ENCODE peak calls at places on chromosomes 4 and X, in six cellular contexts. One of them, this sample, is unnamed.

GRCh38 chrX:72395252-72395651 is 89.5 kb upstream of the CITED1 start:
- DNase-seq in HepG2: no peak
- DNase-seq in heart right ventricle: no peak
- DNase-seq in SJSA1: no peak
- DNase-seq in left lung: no peak
- DNase-seq in K562: no peak
- DNase-seq in this sample: no peak

GRCh38 chr4:70802923-70803605 is 36.6 kb downstream of the GRSF1 start:
- DNase-seq in HepG2: no peak
- DNase-seq in heart right ventricle: no peak
- DNase-seq in SJSA1: no peak
- DNase-seq in left lung: no peak
- DNase-seq in K562: no peak
- DNase-seq in this sample: no peak

GRCh38 chr4:121091941-121092340 is 19.6 kb upstream of the NDNF start:
- DNase-seq in HepG2: no peak
- DNase-seq in heart right ventricle: no peak
- DNase-seq in SJSA1: no peak
- DNase-seq in left lung: no peak
- DNase-seq in K562: no peak
- DNase-seq in this sample: no peak

GRCh38 chrX:123755107-123755506 is 22.3 kb upstream of the THOC2 start:
- DNase-seq in HepG2: no peak
- DNase-seq in heart right ventricle: no peak
- DNase-seq in SJSA1: no peak
- DNase-seq in left lung: no peak
- DNase-seq in K562: no peak
- DNase-seq in this sample: no peak

GRCh38 chr4:590313-590841 is 14.3 kb upstream of the TMEM271 start:
- DNase-seq in HepG2: no peak
- DNase-seq in heart right ventricle: no peak
- DNase-seq in SJSA1: no peak
- DNase-seq in left lung: no peak
- DNase-seq in K562: no peak
- DNase-seq in this sample: no peak

GRCh38 chrX:123830309-123830708 is 29.5 kb upstream of the XIAP start:
- DNase-seq in HepG2: peak; percentile 91
- DNase-seq in heart right ventricle: no peak
- DNase-seq in SJSA1: no peak
- DNase-seq in left lung: no peak
- DNase-seq in K562: no peak
- DNase-seq in this sample: peak; percentile 58

GRCh38 chrX:143165778-143166177 is 140.1 kb downstream of the SPANXN4 start:
- DNase-seq in HepG2: no peak
- DNase-seq in heart right ventricle: no peak
- DNase-seq in SJSA1: no peak
- DNase-seq in left lung: no peak
- DNase-seq in K562: no peak
- DNase-seq in this sample: no peak

GRCh38 chr4:112550728-112551127 is 34.7 kb upstream of the NEUROG2 start:
- DNase-seq in HepG2: no peak
- DNase-seq in heart right ventricle: no peak
- DNase-seq in SJSA1: no peak
- DNase-seq in left lung: no peak
- DNase-seq in K562: no peak
- DNase-seq in this sample: no peak

GRCh38 chr4:38805530-38806145 is 1.0 kb upstream of the TLR1 start:
- DNase-seq in HepG2: no peak
- DNase-seq in heart right ventricle: peak; percentile 36
- DNase-seq in SJSA1: no peak
- DNase-seq in left lung: no peak
- DNase-seq in K562: peak; percentile 20
- DNase-seq in this sample: no peak

GRCh38 chr4:145827885-145828284 is 110.7 kb downstream of the ZNF827 start:
- DNase-seq in HepG2: no peak
- DNase-seq in heart right ventricle: no peak
- DNase-seq in SJSA1: no peak
- DNase-seq in left lung: no peak
- DNase-seq in K562: no peak
- DNase-seq in this sample: no peak

GRCh38 chr4:26459054-26459755 is 31.1 kb downstream of the CCKAR start:
- DNase-seq in HepG2: peak; percentile 58
- DNase-seq in heart right ventricle: no peak
- DNase-seq in SJSA1: no peak
- DNase-seq in left lung: no peak
- DNase-seq in K562: peak; percentile 53
- DNase-seq in this sample: no peak

GRCh38 chr4:157425897-157426296 is 205.4 kb downstream of the GRIA2 start:
- DNase-seq in HepG2: no peak
- DNase-seq in heart right ventricle: no peak
- DNase-seq in SJSA1: no peak
- DNase-seq in left lung: no peak
- DNase-seq in K562: no peak
- DNase-seq in this sample: no peak

GRCh38 chrX:19750028-19750786 is 137.2 kb downstream of the SH3KBP1 start:
- DNase-seq in HepG2: no peak
- DNase-seq in heart right ventricle: no peak
- DNase-seq in SJSA1: no peak
- DNase-seq in left lung: no peak
- DNase-seq in K562: no peak
- DNase-seq in this sample: no peak

GRCh38 chr4:106329027-106329618 is 12.8 kb downstream of the AIMP1 start:
- DNase-seq in HepG2: peak; percentile 57
- DNase-seq in heart right ventricle: no peak
- DNase-seq in SJSA1: no peak
- DNase-seq in left lung: no peak
- DNase-seq in K562: peak; percentile 31
- DNase-seq in this sample: no peak

GRCh38 chr4:131534944-131535640 is 1614.0 kb upstream of the PCDH10 start:
- DNase-seq in HepG2: no peak
- DNase-seq in heart right ventricle: no peak
- DNase-seq in SJSA1: no peak
- DNase-seq in left lung: no peak
- DNase-seq in K562: no peak
- DNase-seq in this sample: no peak

GRCh38 chr4:99861120-99861905 is 32.9 kb downstream of the LAMTOR3 start:
- DNase-seq in HepG2: no peak
- DNase-seq in heart right ventricle: no peak
- DNase-seq in SJSA1: no peak
- DNase-seq in left lung: no peak
- DNase-seq in K562: no peak
- DNase-seq in this sample: no peak

GRCh38 chr4:122577808-122578781 is 42.8 kb downstream of the IL21 start:
- DNase-seq in HepG2: peak; percentile 41
- DNase-seq in heart right ventricle: peak; percentile 5
- DNase-seq in SJSA1: no peak
- DNase-seq in left lung: no peak
- DNase-seq in K562: peak; percentile 70
- DNase-seq in this sample: no peak

GRCh38 chrX:107674480-107675364 is 46.4 kb downstream of the PRPS1 start:
- DNase-seq in HepG2: no peak
- DNase-seq in heart right ventricle: peak; percentile 73
- DNase-seq in SJSA1: peak; percentile 47
- DNase-seq in left lung: no peak
- DNase-seq in K562: peak; percentile 76
- DNase-seq in this sample: peak; percentile 75

GRCh38 chrX:2463973-2464676 is 36.7 kb downstream of the DHRSX start:
- DNase-seq in HepG2: no peak
- DNase-seq in heart right ventricle: no peak
- DNase-seq in SJSA1: no peak
- DNase-seq in left lung: no peak
- DNase-seq in K562: peak; percentile 93
- DNase-seq in this sample: no peak

GRCh38 chr4:30720021-30720655 is at the start of gene PCDH7:
- DNase-seq in HepG2: no peak
- DNase-seq in heart right ventricle: peak; percentile 24
- DNase-seq in SJSA1: no peak
- DNase-seq in left lung: peak; percentile 44
- DNase-seq in K562: no peak
- DNase-seq in this sample: no peak

GRCh38 chr4:112075129-112075753 is 70.0 kb upstream of the FAM241A start:
- DNase-seq in HepG2: peak; percentile 57
- DNase-seq in heart right ventricle: no peak
- DNase-seq in SJSA1: no peak
- DNase-seq in left lung: no peak
- DNase-seq in K562: peak; percentile 61
- DNase-seq in this sample: no peak

DNA sequence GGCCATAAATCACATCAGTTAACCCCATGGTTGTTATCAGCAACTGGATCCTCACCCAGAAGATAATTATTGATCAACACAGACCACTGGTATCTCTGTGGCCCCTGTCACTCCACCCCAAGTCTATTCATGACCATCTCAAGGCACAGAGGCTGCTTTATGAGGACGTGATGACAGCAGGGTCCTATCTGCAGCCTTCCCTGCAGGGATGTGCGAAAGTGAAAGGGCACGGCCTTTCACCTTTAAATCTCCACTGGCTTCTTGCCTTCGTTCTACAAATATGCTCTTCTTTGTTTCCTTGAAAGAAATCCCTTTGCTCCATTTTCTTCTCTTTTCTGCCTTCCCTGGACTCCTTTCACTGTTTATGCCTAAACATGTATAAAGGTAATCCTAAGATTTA is 170.6 kb upstream of the EDNRA start:
- DNase-seq in HepG2: no peak
- DNase-seq in heart right ventricle: no peak
- DNase-seq in SJSA1: no peak
- DNase-seq in left lung: no peak
- DNase-seq in K562: no peak
- DNase-seq in this sample: no peak
- H3K27ac ChIP-seq in HepG2: no peak overlapping the region
- H3K27ac ChIP-seq in heart right ventricle: no peak overlapping the region
- H3K27ac ChIP-seq in SJSA1: no peak overlapping the region
- H3K27ac ChIP-seq in left lung: no peak overlapping the region
- H3K27ac ChIP-seq in K562: no peak overlapping the region
- H3K27ac ChIP-seq in this sample: no peak overlapping the region

DNA sequence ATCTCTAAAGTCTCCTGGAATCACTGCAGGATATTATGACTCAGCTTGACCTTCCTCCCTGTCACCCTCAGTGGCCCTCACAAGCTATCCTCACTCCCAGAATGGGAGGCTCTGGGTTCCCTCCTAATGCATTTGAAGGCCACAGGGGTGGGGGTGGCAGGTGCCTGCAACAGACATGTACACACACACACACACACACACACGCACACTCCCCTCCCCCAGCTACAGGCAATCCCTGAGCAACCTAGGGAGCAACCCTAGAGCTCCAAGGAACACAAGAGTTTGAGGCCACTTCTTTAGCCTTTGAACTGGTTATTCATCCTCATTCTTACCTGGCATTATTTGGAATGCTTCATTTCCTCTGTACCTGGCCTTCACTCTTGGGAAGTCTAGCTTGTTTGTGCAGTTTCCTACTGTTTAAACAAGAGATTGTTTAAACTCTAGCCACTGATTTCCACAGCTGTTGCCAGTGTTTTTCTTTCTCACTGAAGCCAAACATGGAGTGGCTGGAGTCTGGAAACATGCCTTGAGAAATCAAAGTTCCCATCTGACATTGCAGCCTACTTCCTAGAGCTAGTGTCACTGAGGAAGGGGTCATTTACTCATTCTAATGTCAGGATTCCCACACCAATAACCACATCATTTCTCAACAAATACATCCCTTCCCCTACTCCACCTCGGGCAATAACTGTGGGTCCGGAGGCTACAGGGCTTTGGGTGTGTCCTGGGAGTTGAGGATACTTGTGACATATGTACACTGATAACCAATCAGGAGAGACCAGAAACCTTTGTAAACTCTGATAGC is 37.7 kb downstream of the MAOA start:
- DNase-seq in HepG2: peak; percentile 89
- DNase-seq in heart right ventricle: no peak
- DNase-seq in SJSA1: no peak
- DNase-seq in left lung: no peak
- DNase-seq in K562: no peak
- DNase-seq in this sample: no peak
- H3K4me3 ChIP-seq in HepG2: no peak overlapping the region
- H3K4me3 ChIP-seq in heart right ventricle: no peak overlapping the region
- H3K4me3 ChIP-seq in SJSA1: no peak overlapping the region
- H3K4me3 ChIP-seq in left lung: no peak overlapping the region
- H3K4me3 ChIP-seq in K562: no peak overlapping the region
- H3K4me3 ChIP-seq in this sample: no peak overlapping the region

DNA sequence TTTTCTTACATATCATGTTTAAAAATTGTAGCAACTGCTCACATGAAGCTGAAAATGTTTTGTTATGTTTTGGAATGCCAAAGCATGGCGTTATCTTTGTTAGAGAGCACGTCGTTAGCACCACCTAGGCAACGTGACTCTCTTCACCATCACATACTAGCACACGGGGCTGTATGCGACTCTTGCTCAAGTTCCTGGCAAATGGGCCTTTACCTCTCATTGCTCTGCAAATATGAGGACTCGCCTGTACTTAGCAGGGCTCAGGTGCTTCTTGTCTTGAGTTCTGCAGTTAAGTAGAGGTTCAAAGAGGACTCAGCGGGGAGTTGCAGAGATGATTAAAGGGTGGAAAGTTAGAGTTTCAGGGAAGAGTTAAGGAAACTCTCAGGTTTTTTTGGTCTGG is 59.4 kb downstream of the CLCN4 start:
- DNase-seq in HepG2: no peak
- DNase-seq in heart right ventricle: no peak
- DNase-seq in SJSA1: no peak
- DNase-seq in left lung: no peak
- DNase-seq in K562: no peak
- DNase-seq in this sample: no peak
- H3K27me3 ChIP-seq in HepG2: no peaks in the 10 kb centered on the region
- H3K27me3 ChIP-seq in heart right ventricle: no peaks in the 10 kb centered on the region
- H3K27me3 ChIP-seq in SJSA1: no peaks in the 10 kb centered on the region
- H3K27me3 ChIP-seq in left lung: no peaks in the 10 kb centered on the region
- H3K27me3 ChIP-seq in K562: peaks cover 46% of the 10 kb centered on the region
- H3K27me3 ChIP-seq in this sample: no peaks in the 10 kb centered on the region

GRCh38 chr4:74449571-74450297 is 4.8 kb downstream of the AREG start:
- DNase-seq in HepG2: no peak
- DNase-seq in heart right ventricle: no peak
- DNase-seq in SJSA1: no peak
- DNase-seq in left lung: no peak
- DNase-seq in K562: no peak
- DNase-seq in this sample: no peak
- H3K27ac ChIP-seq in HepG2: no peak overlapping the region
- H3K27ac ChIP-seq in heart right ventricle: no peak overlapping the region
- H3K27ac ChIP-seq in SJSA1: peak overlapping the region; percentile 65
- H3K27ac ChIP-seq in left lung: no peak overlapping the region
- H3K27ac ChIP-seq in K562: peak overlapping the region; percentile 8
- H3K27ac ChIP-seq in this sample: no peak overlapping the region

GRCh38 chr4:5050520-5050955 is 742 bp upstream of the STK32B start:
- DNase-seq in HepG2: peak; percentile 46
- DNase-seq in heart right ventricle: peak; percentile 66
- DNase-seq in SJSA1: peak; percentile 62
- DNase-seq in left lung: peak; percentile 85
- DNase-seq in K562: peak; percentile 71
- DNase-seq in this sample: peak; percentile 87

GRCh38 chr4:5052726-5053425 is 1.6 kb downstream of the STK32B start:
- DNase-seq in HepG2: no peak
- DNase-seq in heart right ventricle: no peak
- DNase-seq in SJSA1: no peak
- DNase-seq in left lung: no peak
- DNase-seq in K562: no peak
- DNase-seq in this sample: no peak

GRCh38 chr4:5051210-5051691 is at the start of gene STK32B:
- DNase-seq in HepG2: no peak
- DNase-seq in heart right ventricle: peak; percentile 56
- DNase-seq in SJSA1: peak; percentile 69
- DNase-seq in left lung: peak; percentile 88
- DNase-seq in K562: peak; percentile 63
- DNase-seq in this sample: peak; percentile 81

GRCh38 chr4:5052424-5052702 is 1.1 kb downstream of the STK32B start:
- DNase-seq in HepG2: no peak
- DNase-seq in heart right ventricle: no peak
- DNase-seq in SJSA1: no peak
- DNase-seq in left lung: no peak
- DNase-seq in K562: no peak
- DNase-seq in this sample: no peak

GRCh38 chr4:5051692-5052423 is 578 bp downstream of the STK32B start:
- DNase-seq in HepG2: no peak
- DNase-seq in heart right ventricle: no peak
- DNase-seq in SJSA1: no peak
- DNase-seq in left lung: peak; percentile 85
- DNase-seq in K562: no peak
- DNase-seq in this sample: peak; percentile 59
- H3K4me3 ChIP-seq in HepG2: no peak overlapping the region
- H3K4me3 ChIP-seq in heart right ventricle: peak overlapping the region; percentile 24
- H3K4me3 ChIP-seq in SJSA1: peak overlapping the region; percentile 34
- H3K4me3 ChIP-seq in left lung: peak overlapping the region; percentile 50
- H3K4me3 ChIP-seq in K562: no peak overlapping the region
- H3K4me3 ChIP-seq in this sample: peak overlapping the region; percentile 39

This sample was measured in aorta.